ENCODE peak calls at places on chromosomes 5 and 9, in ten cellular contexts. T is substantia nigra; U is coronary artery; K is IMR-90; V is stimulated activated CD4-positive, alpha-beta T cell treated with anti-CD3 and anti-CD28 coated beads, Interleukin-12 subunit alpha, Interleukin-12 subunit beta, amount 100 ng/mL, for 4 hours; W is HepG2; X is NCI-H345; Q is tibial artery; S is T-helper 1 cell; H is NCI-H1105 treated with DMSO at 0.1 percent for 48 hours. G is an unnamed sample.

GRCh38 chr5:73948720-73949119 is 322.7 kb downstream of the ARHGEF28 start:
- DNase-seq in W (no peak), K (peak), T (no peak), V (no peak), U (no peak), X (no peak), Q (no peak), S (no peak), H (no peak), G (no peak)

GRCh38 chr9:21762064-21762463 is 40.4 kb upstream of the MTAP start:
- DNase-seq in V (no peak), X (no peak), H (no peak), S (no peak), Q (no peak), K (no peak), W (no peak), U (no peak), T (no peak), G (no peak)

GRCh38 chr5:16082982-16083381 is 96.6 kb downstream of the MARCHF11 start:
- DNase-seq in T (no peak), U (no peak), V (no peak), H (no peak), Q (no peak), W (no peak), S (no peak), X (no peak), K (no peak), G (no peak)

GRCh38 chr5:108720416-108720815 is 27.3 kb upstream of the FER start:
- DNase-seq in H (no peak), X (no peak), U (no peak), K (peak), V (no peak), Q (no peak), W (no peak), T (no peak), S (no peak), G (peak)

GRCh38 chr5:174680901-174681565 is 43.3 kb upstream of the MSX2 start:
- DNase-seq in X (no peak), S (no peak), Q (no peak), W (no peak), V (no peak), K (no peak), H (no peak), T (no peak), U (no peak), G (no peak)

GRCh38 chr5:105508519-105508918 is 1945.9 kb upstream of the NUDT12 start:
- DNase-seq in T (no peak), U (no peak), K (peak), Q (no peak), S (no peak), X (peak), H (no peak), V (no peak), W (no peak), G (no peak)

GRCh38 chr5:102807878-102808502 is 52.9 kb downstream of the PAM start:
- DNase-seq in U (no peak), X (peak), W (no peak), K (peak), H (peak), S (no peak), Q (no peak), V (no peak), T (no peak), G (no peak)

GRCh38 chr9:68643901-68644809 is 60.9 kb upstream of the PIP5K1B start:
- DNase-seq in V (no peak), K (no peak), U (no peak), Q (no peak), T (no peak), W (no peak), X (no peak), S (no peak), H (no peak), G (peak)

GRCh38 chr9:108756746-108757490 is 98.9 kb downstream of the ACTL7B start:
- DNase-seq in Q (no peak), U (no peak), X (peak), S (no peak), V (no peak), K (no peak), T (no peak), H (no peak), W (peak), G (no peak)

GRCh38 chr5:52811067-52811749 is 23.5 kb downstream of the ITGA1 start:
- DNase-seq in V (no peak), X (no peak), T (no peak), W (no peak), Q (peak), U (no peak), K (peak), H (no peak), S (no peak), G (no peak)

GRCh38 chr9:79470957-79471356 is 100.8 kb upstream of the TLE4 start:
- DNase-seq in H (no peak), S (no peak), T (no peak), X (no peak), V (no peak), Q (no peak), W (no peak), K (no peak), U (no peak), G (no peak)

GRCh38 chr9:137696526-137696925 is 77.7 kb downstream of the EHMT1 start:
- DNase-seq in T (no peak), K (no peak), X (no peak), Q (no peak), V (no peak), W (no peak), S (no peak), U (no peak), H (no peak), G (no peak)

GRCh38 chr9:137783521-137783920 is 94.1 kb upstream of the CACNA1B start:
- DNase-seq in H (no peak), V (no peak), W (no peak), X (no peak), T (no peak), U (no peak), S (no peak), Q (no peak), K (no peak), G (no peak)

GRCh38 chr9:14578030-14578429 is 115.2 kb downstream of the ZDHHC21 start:
- DNase-seq in W (no peak), X (no peak), V (no peak), S (no peak), Q (no peak), K (no peak), H (no peak), T (no peak), U (no peak), G (no peak)

GRCh38 chr5:128305341-128305740 is 221.8 kb downstream of the SLC12A2 start:
- DNase-seq in W (no peak), Q (no peak), U (no peak), V (no peak), X (no peak), H (no peak), S (no peak), K (peak), T (no peak), G (no peak)

GRCh38 chr9:1458503-1458902 is 408.3 kb downstream of the DMRT2 start:
- DNase-seq in V (no peak), H (peak), T (no peak), S (no peak), X (peak), K (peak), W (no peak), Q (no peak), U (no peak), G (no peak)

GRCh38 chr9:135504262-135505229 is 4.1 kb downstream of the MRPS2 start:
- DNase-seq in K (peak), S (no peak), V (peak), U (no peak), H (peak), Q (peak), T (no peak), W (peak), X (peak), G (peak)

GRCh38 chr5:83720805-83721431 is at the start of gene HAPLN1:
- DNase-seq in U (no peak), T (no peak), W (no peak), K (no peak), Q (no peak), H (no peak), X (no peak), S (no peak), V (no peak), G (no peak)

GRCh38 chr5:56508249-56508648 is 275.1 kb upstream of the ANKRD55 start:
- DNase-seq in H (no peak), V (no peak), T (no peak), S (no peak), K (no peak), W (no peak), U (no peak), X (no peak), Q (no peak), G (no peak)

GRCh38 chr5:176868731-176869130 is 30.4 kb downstream of the HK3 start:
- DNase-seq in U (no peak), T (no peak), X (no peak), H (no peak), W (no peak), S (no peak), Q (no peak), V (no peak), K (no peak), G (no peak)

GRCh38 chr5:125277494-125278154 is 531.2 kb upstream of the ZNF608 start:
- DNase-seq in T (no peak), X (no peak), V (no peak), U (no peak), S (no peak), H (no peak), K (peak), W (peak), Q (no peak), G (no peak)

GRCh38 chr9:123620258-123620657 is 264.3 kb downstream of the CRB2 start:
- DNase-seq in H (no peak), V (no peak), T (no peak), K (peak), X (no peak), Q (no peak), U (no peak), W (no peak), S (no peak), G (no peak)

GRCh38 chr5:141199359-141200235 is at the start of gene PCDHB11:
- DNase-seq in X (no peak), U (no peak), K (no peak), T (no peak), S (no peak), H (peak), Q (no peak), W (peak), V (no peak), G (no peak)

GRCh38 chr5:62489471-62489870 is 76.9 kb downstream of the IPO11 start:
- DNase-seq in K (no peak), V (no peak), H (no peak), X (no peak), U (no peak), Q (no peak), W (no peak), S (no peak), T (no peak), G (no peak)

GRCh38 chr5:15926586-15926985 is 253.0 kb downstream of the MARCHF11 start:
- DNase-seq in V (no peak), X (no peak), Q (no peak), H (no peak), K (peak), T (no peak), U (no peak), W (no peak), S (no peak), G (no peak)

GRCh38 chr9:92392690-92393089 is 11.7 kb downstream of the OGN start:
- DNase-seq in S (no peak), X (no peak), H (no peak), V (no peak), W (no peak), Q (no peak), U (no peak), T (no peak), K (peak), G (no peak)

GRCh38 chr5:180811623-180812119 is 9.1 kb upstream of the MGAT1 start:
- DNase-seq in H (no peak), T (no peak), Q (peak), V (no peak), W (no peak), U (no peak), S (no peak), K (no peak), X (no peak), G (no peak)

GRCh38 chr9:121601234-121601633 is 50.2 kb upstream of the DAB2IP start:
- DNase-seq in X (no peak), H (no peak), U (no peak), K (no peak), S (no peak), T (no peak), W (peak), V (no peak), Q (no peak), G (no peak)

GRCh38 chr5:1005362-1005851 is 3.2 kb upstream of the NKD2 start:
- DNase-seq in W (no peak), S (no peak), X (no peak), H (no peak), Q (peak), T (no peak), U (no peak), K (no peak), V (no peak), G (peak)

GRCh38 chr5:63094730-63095129 is 516.1 kb downstream of the LRRC70 start:
- DNase-seq in K (no peak), V (no peak), S (no peak), W (no peak), X (no peak), Q (no peak), U (no peak), T (no peak), H (no peak), G (no peak)

GRCh38 chr5:30804739-30805313 is 388.7 kb upstream of the CDH6 start:
- DNase-seq in Q (no peak), U (no peak), V (no peak), T (no peak), S (no peak), X (no peak), H (no peak), K (peak), W (no peak), G (no peak)

GRCh38 chr5:82356808-82357671 is 78.9 kb upstream of the RPS23 start:
- DNase-seq in Q (peak), H (no peak), K (peak), S (peak), V (peak), U (peak), W (peak), T (no peak), X (no peak), G (no peak)

GRCh38 chr5:16550316-16550952 is 66.4 kb downstream of the RETREG1 start:
- DNase-seq in Q (no peak), S (no peak), K (peak), H (peak), T (no peak), X (peak), W (peak), V (peak), U (no peak), G (peak)

GRCh38 chr5:143355710-143356109 is 47.8 kb downstream of the NR3C1 start:
- DNase-seq in V (peak), T (no peak), Q (no peak), W (peak), K (peak), H (peak), S (peak), X (peak), U (no peak), G (no peak)

GRCh38 chr9:25260056-25260455 is 418.2 kb downstream of the TUSC1 start:
- DNase-seq in H (no peak), X (no peak), T (no peak), V (no peak), S (no peak), K (no peak), U (no peak), W (no peak), Q (no peak), G (no peak)

G was measured in stimulated activated naive B cell treated with anti-CD40 and anti-IgM and Interleukin-4, amounts not matched to agents 10 μg/mL and 1 μg/mL and 100 μg/mL, for 72 hours.